ENCODE peak calls at places on chromosomes 11 and 22, in six cellular contexts. Q is breast epithelium; K is lung; E is lower lobe of right lung; J is activated CD8-positive, alpha-beta T cell treated with anti-CD3 and anti-CD28 coated beads for 36 hours; V is cardiac muscle cell. C is an unnamed sample.

GRCh38 chr11:76794371-76795284 is 11.5 kb downstream of the TSKU start:
- DNase-seq in Q (peak), K (no peak), E (no peak), J (no peak), V (no peak), C (no peak)

GRCh38 chr22:24434472-24435322 is 7.3 kb downstream of the ADORA2A start:
- DNase-seq in Q (no peak), K (no peak), E (no peak), J (peak), V (no peak), C (no peak)

GRCh38 chr11:109037856-109038780 is 373.2 kb downstream of the DDX10 start:
- DNase-seq in Q (peak), K (no peak), E (no peak), J (no peak), V (no peak), C (no peak)

GRCh38 chr22:32589007-32589406 is 114.4 kb downstream of the FBXO7 start:
- DNase-seq in Q (no peak), K (no peak), E (no peak), J (no peak), V (no peak), C (no peak)

GRCh38 chr11:67584881-67585873 is 1.6 kb downstream of the GSTP1 start:
- DNase-seq in Q (no peak), K (no peak), E (no peak), J (no peak), V (no peak), C (no peak)

GRCh38 chr11:6217722-6218121 is 12.4 kb downstream of the C11orf42 start:
- DNase-seq in Q (no peak), K (no peak), E (no peak), J (no peak), V (no peak), C (no peak)

GRCh38 chr11:62000539-62001446 is 33.4 kb upstream of the FTH1 start:
- DNase-seq in Q (no peak), K (no peak), E (no peak), J (no peak), V (no peak), C (no peak)

GRCh38 chr22:27331526-27332281 is 469.9 kb downstream of the MN1 start:
- DNase-seq in Q (no peak), K (peak), E (peak), J (peak), V (peak), C (peak)

GRCh38 chr11:50379484-50379883 is 346.8 kb downstream of the OR4C45 start:
- DNase-seq in Q (no peak), K (no peak), E (no peak), J (no peak), V (no peak), C (no peak)

GRCh38 chr11:131899954-131900580 is 529.7 kb downstream of the NTM start:
- DNase-seq in Q (no peak), K (no peak), E (no peak), J (no peak), V (no peak), C (no peak)

GRCh38 chr22:32558681-32559355 is 84.2 kb downstream of the FBXO7 start:
- DNase-seq in Q (peak), K (peak), E (no peak), J (peak), V (no peak), C (no peak)

DNA sequence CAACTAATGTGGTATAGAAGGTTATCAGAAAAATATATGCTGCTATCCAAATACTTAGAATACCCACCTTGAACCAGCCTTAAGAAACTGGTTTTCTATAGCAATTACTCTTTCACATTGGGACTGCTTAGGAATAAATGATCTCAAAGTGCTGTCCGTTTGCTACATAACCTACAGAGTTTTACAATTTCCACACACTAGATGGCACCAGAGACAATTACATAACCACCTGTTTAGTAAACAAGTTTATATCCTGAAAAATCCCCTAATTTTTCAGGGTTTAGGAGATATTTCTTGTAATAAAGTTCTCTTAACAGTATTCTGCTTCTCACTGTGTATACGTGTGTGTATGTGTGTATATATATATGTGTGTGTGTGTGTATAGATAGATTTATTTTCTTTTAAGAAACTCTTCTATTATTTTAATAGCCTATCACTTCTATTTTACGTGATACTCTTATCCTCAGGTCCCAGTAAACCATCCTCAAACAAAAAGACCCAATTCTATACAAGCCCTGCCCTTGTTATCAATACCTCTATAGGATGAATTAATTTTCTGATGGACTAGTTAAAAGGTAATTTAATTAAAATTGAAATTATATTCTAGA is 6.7 kb upstream of the OR5I1 start:
- DNase-seq in Q (no peak), K (no peak), E (no peak), J (no peak), V (peak), C (peak)
- TF ChIP-seq CTCF in Q (peak), K (no peak), E (peak), J (peak), V (peak), C (peak)

GRCh38 chr11:1998290-1998689 is 648 bp upstream of the H19 start:
- DNase-seq in Q (no peak), K (no peak), E (no peak), J (no peak), V (no peak), C (no peak)

GRCh38 chr11:1994121-1994520 is 3.5 kb downstream of the H19 start:
- DNase-seq in Q (no peak), K (no peak), E (no peak), J (no peak), V (no peak), C (no peak)

GRCh38 chr11:2002042-2002776 is 4.6 kb upstream of the H19 start:
- DNase-seq in Q (no peak), K (no peak), E (no peak), J (no peak), V (no peak), C (no peak)

GRCh38 chr11:1998861-1999260 is 1.2 kb upstream of the H19 start:
- DNase-seq in Q (no peak), K (no peak), E (no peak), J (no peak), V (no peak), C (no peak)

DNA sequence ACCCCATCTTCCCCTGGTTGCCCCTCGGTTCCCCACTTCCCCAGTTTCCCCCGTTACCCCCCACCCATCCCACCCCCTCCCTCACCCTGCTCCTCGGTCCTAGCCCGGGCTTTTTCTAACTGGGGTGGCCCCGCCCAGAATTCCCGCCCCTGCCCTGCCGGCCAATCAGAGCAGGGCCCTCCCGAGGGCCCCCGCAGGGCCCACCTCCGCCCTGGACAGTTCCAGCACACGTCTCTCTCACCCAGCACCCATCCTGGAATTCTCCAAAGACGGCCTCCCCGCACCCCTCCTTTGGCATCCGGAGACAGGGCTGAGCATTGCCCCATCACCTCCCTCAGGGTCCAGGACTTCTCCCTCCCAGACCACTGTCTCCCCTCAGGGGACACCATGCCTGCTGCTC is at the start of gene H19:
- DNase-seq in Q (no peak), K (no peak), E (no peak), J (no peak), V (no peak), C (no peak)
- TF ChIP-seq CTCF in Q (no peak), K (no peak), E (no peak), J (no peak), V (no peak), C (no peak)

GRCh38 chr22:50459443-50460140 is 15.2 kb downstream of the SBF1 start:
- DNase-seq in Q (no peak), K (no peak), E (no peak), J (no peak), V (no peak), C (no peak)
- TF ChIP-seq CTCF in Q (no peak), K (no peak), E (no peak), J (no peak), V (no peak), C (no peak)

GRCh38 chr11:1692708-1693326 is 4.2 kb upstream of the KRTAP5-6 start:
- DNase-seq in Q (no peak), K (no peak), E (peak), J (no peak), V (no peak), C (no peak)
- TF ChIP-seq CTCF in Q (no peak), K (no peak), E (no peak), J (no peak), V (no peak), C (no peak)

GRCh38 chr11:68956547-68957254 is 24.1 kb downstream of the MRGPRD start:
- DNase-seq in Q (no peak), K (no peak), E (no peak), J (no peak), V (no peak), C (no peak)

GRCh38 chr11:68959465-68960298 is 21.1 kb downstream of the MRGPRD start:
- DNase-seq in Q (no peak), K (no peak), E (peak), J (no peak), V (no peak), C (no peak)

GRCh38 chr11:68954970-68955958 is 25.5 kb downstream of the MRGPRD start:
- DNase-seq in Q (no peak), K (peak), E (peak), J (no peak), V (no peak), C (no peak)

GRCh38 chr11:68958211-68958610 is 22.6 kb downstream of the MRGPRD start:
- DNase-seq in Q (no peak), K (no peak), E (peak), J (no peak), V (no peak), C (no peak)

DNA sequence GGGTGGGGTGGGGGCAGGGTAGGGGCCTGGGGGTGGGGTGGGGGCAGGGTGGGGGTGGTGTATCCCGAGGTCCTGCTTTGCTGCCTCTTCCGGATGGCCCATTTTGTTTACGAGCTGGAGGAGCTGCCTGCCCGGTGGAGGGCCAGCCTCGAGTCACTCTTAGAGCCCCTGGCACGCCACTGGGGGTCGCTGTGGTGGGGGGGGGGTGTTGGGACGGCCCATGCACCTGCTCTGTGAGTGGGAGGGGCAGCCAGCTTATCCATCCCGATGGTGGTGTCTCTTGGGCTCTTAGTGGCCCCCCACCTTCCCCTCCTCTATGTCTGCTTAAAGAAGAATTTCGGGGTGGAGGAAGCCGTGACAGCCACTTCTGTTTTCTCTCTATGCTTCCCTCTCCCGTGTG is 24.6 kb downstream of the MRGPRD start:
- DNase-seq in Q (no peak), K (no peak), E (no peak), J (peak), V (no peak), C (peak)
- TF ChIP-seq CTCF in Q (no peak), K (no peak), E (no peak), J (peak), V (peak), C (no peak)

C was measured in endothelial cell.